ENCODE peak calls at places on chromosomes 3 and 15, in nine cellular contexts. N is tibial nerve, Q is upper lobe of left lung, Z is SK-N-SH, E is transverse colon, L is stomach, M is A549, D is sigmoid colon, I is HepG2. J is an unnamed sample.

GRCh38 chr15:97984157-97984556 is 23.7 kb downstream of the ARRDC4 start:
- DNase-seq in N (no peak), Q (no peak), Z (no peak), E (no peak), L (no peak), M (no peak), D (no peak), I (no peak), J (no peak)

GRCh38 chr3:145383416-145383815 is 777.6 kb downstream of the PLOD2 start:
- DNase-seq in N (no peak), Q (no peak), Z (no peak), E (no peak), L (no peak), M (no peak), D (no peak), I (no peak), J (no peak)

GRCh38 chr3:193040836-193041672 is 123.4 kb upstream of the MB21D2 start:
- DNase-seq in N (peak; percentile 5), Q (no peak), Z (peak; percentile 48), E (no peak), L (no peak), M (peak; percentile 15), D (no peak), I (peak; percentile 24), J (no peak)

GRCh38 chr3:133924041-133924440 is 28.4 kb upstream of the RAB6B start:
- DNase-seq in N (no peak), Q (no peak), Z (no peak), E (no peak), L (no peak), M (no peak), D (no peak), I (no peak), J (no peak)

GRCh38 chr15:33910741-33911140 is 57.6 kb upstream of the CHRM5 start:
- DNase-seq in N (no peak), Q (no peak), Z (no peak), E (no peak), L (no peak), M (no peak), D (no peak), I (no peak), J (no peak)

GRCh38 chr3:105812194-105812586 is 56.6 kb downstream of the CBLB start:
- DNase-seq in N (no peak), Q (no peak), Z (no peak), E (no peak), L (no peak), M (peak; percentile 11), D (no peak), I (no peak), J (no peak)

GRCh38 chr15:66252411-66253295 is 897 bp downstream of the MEGF11 start:
- DNase-seq in N (peak; percentile 38), Q (peak; percentile 93), Z (peak; percentile 94), E (peak; percentile 46), L (peak; percentile 67), M (peak; percentile 97), D (peak; percentile 70), I (peak; percentile 7), J (peak; percentile 25)

GRCh38 chr3:42804831-42805821 is 836 bp upstream of the HIGD1A start:
- DNase-seq in N (no peak), Q (peak; percentile 79), Z (peak; percentile 21), E (peak; percentile 35), L (peak; percentile 62), M (no peak), D (peak; percentile 73), I (peak; percentile 82), J (peak; percentile 33)

GRCh38 chr3:99690761-99691369 is 52.5 kb downstream of the COL8A1 start:
- DNase-seq in N (no peak), Q (no peak), Z (no peak), E (no peak), L (no peak), M (no peak), D (no peak), I (no peak), J (no peak)

GRCh38 chr3:196138464-196138863 is 56.6 kb upstream of the TFRC start:
- DNase-seq in N (no peak), Q (no peak), Z (peak; percentile 42), E (no peak), L (no peak), M (no peak), D (no peak), I (no peak), J (peak; percentile 51)

GRCh38 chr3:197491923-197492664 is 63.7 kb downstream of the BDH1 start:
- DNase-seq in N (no peak), Q (no peak), Z (peak; percentile 80), E (no peak), L (no peak), M (no peak), D (no peak), I (peak; percentile 85), J (no peak)

GRCh38 chr3:181725830-181726229 is 14.1 kb downstream of the SOX2 start:
- DNase-seq in N (no peak), Q (peak; percentile 65), Z (no peak), E (no peak), L (no peak), M (no peak), D (peak; percentile 70), I (no peak), J (no peak)

GRCh38 chr15:44183363-44183762 is 11.7 kb downstream of the FRMD5 start:
- DNase-seq in N (no peak), Q (no peak), Z (no peak), E (no peak), L (no peak), M (no peak), D (no peak), I (no peak), J (no peak)

GRCh38 chr3:14379842-14380241 is 22.6 kb upstream of the SLC6A6 start:
- DNase-seq in N (no peak), Q (no peak), Z (no peak), E (no peak), L (no peak), M (no peak), D (no peak), I (no peak), J (no peak)
- TF ChIP-seq EP300 in N (no peak), Q (no peak), Z (no peak), E (no peak), L (no peak), M (no peak), D (no peak), I (no peak), J (no peak)

GRCh38 chr3:111691293-111691909 is 96.3 kb upstream of the ZBED2 start:
- DNase-seq in N (no peak), Q (no peak), Z (peak; percentile 47), E (no peak), L (no peak), M (peak; percentile 40), D (no peak), I (peak; percentile 51), J (no peak)
- TF ChIP-seq CTCF in N (no peak), Q (peak; percentile 11), Z (peak; percentile 74), E (peak; percentile 41), L (no peak), M (peak; percentile 83), D (peak; percentile 12), I (peak; percentile 63), J (no peak)

GRCh38 chr15:50353999-50354837 is 780 bp downstream of the GABPB1 start:
- DNase-seq in N (peak; percentile 54), Q (peak; percentile 92), Z (peak; percentile 63), E (peak; percentile 67), L (peak; percentile 53), M (peak; percentile 40), D (peak; percentile 73), I (peak; percentile 85), J (peak; percentile 49)

GRCh38 chr15:50355612-50355905 is 561 bp upstream of the GABPB1 start:
- DNase-seq in N (no peak), Q (no peak), Z (no peak), E (no peak), L (no peak), M (no peak), D (no peak), I (no peak), J (no peak)

GRCh38 chr15:50355980-50356379 is 982 bp upstream of the GABPB1 start:
- DNase-seq in N (no peak), Q (no peak), Z (no peak), E (no peak), L (no peak), M (no peak), D (no peak), I (no peak), J (no peak)

GRCh38 chr15:50354838-50355611 is at the start of gene GABPB1:
- DNase-seq in N (peak; percentile 75), Q (peak; percentile 97), Z (peak; percentile 95), E (peak; percentile 89), L (peak; percentile 86), M (peak; percentile 83), D (peak; percentile 92), I (peak; percentile 87), J (peak; percentile 87)

GRCh38 chr15:50358805-50359204 is 3.8 kb upstream of the GABPB1 start:
- DNase-seq in N (no peak), Q (no peak), Z (peak; percentile 40), E (peak; percentile 16), L (no peak), M (peak; percentile 77), D (no peak), I (peak; percentile 57), J (no peak)
- TF ChIP-seq EP300 in N (no peak), Q (no peak), Z (no peak), E (no peak), L (no peak), M (no peak), D (no peak), I (no peak), J (no peak)

DNA sequence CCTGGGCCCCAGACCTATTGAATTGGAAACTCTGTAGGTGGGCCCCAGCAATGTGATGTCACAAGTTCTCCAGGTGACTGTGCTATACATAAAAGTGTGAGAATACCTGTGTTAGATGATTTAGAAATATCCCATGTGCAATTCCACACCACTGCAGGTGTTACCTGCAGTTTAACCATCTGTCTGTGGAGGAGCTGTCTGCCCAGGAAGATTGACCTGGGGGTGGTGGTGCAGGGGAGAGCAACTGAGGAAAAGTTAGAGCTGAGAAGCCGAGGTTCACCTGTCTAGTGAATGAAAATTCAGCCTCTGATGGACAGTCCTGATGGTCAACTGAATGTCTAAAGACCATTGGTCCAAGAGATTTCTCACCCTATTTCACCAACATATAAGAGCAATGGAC is 132.2 kb upstream of the SLC24A5 start:
- DNase-seq in N (no peak), Q (no peak), Z (no peak), E (no peak), L (no peak), M (no peak), D (no peak), I (no peak), J (no peak)
- TF ChIP-seq CTCF in N (no peak), Q (no peak), Z (no peak), E (no peak), L (no peak), M (no peak), D (no peak), I (no peak), J (no peak)

DNA sequence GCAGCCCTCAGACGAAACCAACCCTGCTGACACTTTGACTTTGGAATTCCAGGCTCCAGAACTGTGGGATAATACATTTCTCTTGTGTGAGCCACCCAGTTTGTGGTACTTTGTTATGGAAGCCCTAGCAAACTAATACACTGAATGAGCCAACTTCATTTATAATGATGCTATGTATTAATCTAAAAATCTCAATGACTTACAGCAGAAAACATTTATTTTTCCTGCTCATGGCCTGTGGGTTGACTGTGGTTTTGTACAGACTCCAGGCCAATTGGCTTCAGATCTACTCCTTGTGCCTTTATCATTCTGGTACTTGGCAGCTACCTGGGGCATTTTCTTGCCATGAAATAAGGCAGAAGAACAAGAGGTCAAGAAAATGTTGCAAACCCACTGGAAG is 152.4 kb downstream of the EBLN2 start:
- DNase-seq in N (no peak), Q (no peak), Z (no peak), E (no peak), L (no peak), M (no peak), D (no peak), I (no peak), J (no peak)
- TF ChIP-seq EP300 in N (no peak), Q (no peak), Z (no peak), E (no peak), L (no peak), M (no peak), D (no peak), I (no peak), J (no peak)